ENCODE peak calls at places on chromosomes 1 and 21, in six cellular contexts. One of them, this sample, is unnamed.

GRCh38 chr1:53396563-53397268 is 62.5 kb upstream of the DMRTB1 start:
- DNase-seq in A549: no peak
- DNase-seq in K562: no peak
- DNase-seq in GM12878: no peak
- DNase-seq in HepG2: no peak
- DNase-seq in endothelial cell of umbilical vein: no peak
- DNase-seq in this sample: no peak

GRCh38 chr1:966603-967295 is 467 bp downstream of the PLEKHN1 start:
- DNase-seq in endothelial cell of umbilical vein: peak; percentile 57
- DNase-seq in K562: peak; percentile 92
- DNase-seq in HepG2: peak; percentile 31
- DNase-seq in GM12878: no peak
- DNase-seq in A549: peak; percentile 56
- DNase-seq in this sample: peak; percentile 77

GRCh38 chr1:11925938-11926292 is 312 bp downstream of the KIAA2013 start:
- DNase-seq in GM12878: no peak
- DNase-seq in K562: no peak
- DNase-seq in A549: no peak
- DNase-seq in HepG2: no peak
- DNase-seq in endothelial cell of umbilical vein: no peak
- DNase-seq in this sample: no peak

GRCh38 chr21:46597896-46598343 is 7.0 kb downstream of the S100B start:
- DNase-seq in K562: peak; percentile 53
- DNase-seq in endothelial cell of umbilical vein: no peak
- DNase-seq in A549: no peak
- DNase-seq in GM12878: no peak
- DNase-seq in HepG2: no peak
- DNase-seq in this sample: peak; percentile 24

GRCh38 chr1:6016191-6016865 is 24.1 kb upstream of the NPHP4 start:
- DNase-seq in K562: no peak
- DNase-seq in A549: no peak
- DNase-seq in HepG2: no peak
- DNase-seq in endothelial cell of umbilical vein: no peak
- DNase-seq in GM12878: no peak
- DNase-seq in this sample: no peak

GRCh38 chr1:160838876-160839275 is 23.8 kb downstream of the CD244 start:
- DNase-seq in GM12878: no peak
- DNase-seq in HepG2: no peak
- DNase-seq in K562: no peak
- DNase-seq in endothelial cell of umbilical vein: no peak
- DNase-seq in A549: no peak
- DNase-seq in this sample: no peak

GRCh38 chr1:225908773-225909172 is 15.3 kb downstream of the PYCR2 start:
- DNase-seq in HepG2: no peak
- DNase-seq in A549: no peak
- DNase-seq in endothelial cell of umbilical vein: no peak
- DNase-seq in K562: peak; percentile 6
- DNase-seq in GM12878: no peak
- DNase-seq in this sample: no peak

GRCh38 chr1:225710804-225711203 is 57.9 kb upstream of the ENAH start:
- DNase-seq in K562: no peak
- DNase-seq in GM12878: no peak
- DNase-seq in A549: peak; percentile 81
- DNase-seq in endothelial cell of umbilical vein: no peak
- DNase-seq in HepG2: no peak
- DNase-seq in this sample: peak; percentile 9

GRCh38 chr21:14675774-14676530 is 129.8 kb upstream of the SAMSN1 start:
- DNase-seq in GM12878: peak; percentile 48
- DNase-seq in HepG2: no peak
- DNase-seq in K562: no peak
- DNase-seq in A549: no peak
- DNase-seq in endothelial cell of umbilical vein: peak; percentile 30
- DNase-seq in this sample: peak; percentile 70

GRCh38 chr1:167669209-167670139 is 39.4 kb downstream of the RCSD1 start:
- DNase-seq in GM12878: peak; percentile 66
- DNase-seq in endothelial cell of umbilical vein: no peak
- DNase-seq in K562: no peak
- DNase-seq in A549: no peak
- DNase-seq in HepG2: no peak
- DNase-seq in this sample: no peak

GRCh38 chr21:19557488-19557887 is 1153.9 kb upstream of the TMPRSS15 start:
- DNase-seq in A549: no peak
- DNase-seq in K562: no peak
- DNase-seq in GM12878: no peak
- DNase-seq in endothelial cell of umbilical vein: no peak
- DNase-seq in HepG2: no peak
- DNase-seq in this sample: no peak

GRCh38 chr1:186785503-186785902 is 43.2 kb upstream of the PLA2G4A start:
- DNase-seq in GM12878: no peak
- DNase-seq in A549: no peak
- DNase-seq in endothelial cell of umbilical vein: no peak
- DNase-seq in K562: no peak
- DNase-seq in HepG2: no peak
- DNase-seq in this sample: peak; percentile 22

GRCh38 chr1:200892546-200892945 is 2.2 kb upstream of the INAVA start:
- DNase-seq in HepG2: no peak
- DNase-seq in K562: no peak
- DNase-seq in A549: no peak
- DNase-seq in GM12878: no peak
- DNase-seq in endothelial cell of umbilical vein: no peak
- DNase-seq in this sample: no peak

GRCh38 chr1:40622051-40622450 is 43.4 kb downstream of the RIMS3 start:
- DNase-seq in HepG2: no peak
- DNase-seq in endothelial cell of umbilical vein: no peak
- DNase-seq in K562: no peak
- DNase-seq in GM12878: no peak
- DNase-seq in A549: no peak
- DNase-seq in this sample: no peak

GRCh38 chr1:245566952-245567351 is 412.2 kb downstream of the KIF26B start:
- DNase-seq in endothelial cell of umbilical vein: no peak
- DNase-seq in GM12878: no peak
- DNase-seq in K562: no peak
- DNase-seq in A549: no peak
- DNase-seq in HepG2: no peak
- DNase-seq in this sample: no peak

GRCh38 chr1:172708452-172708851 is 49.5 kb downstream of the FASLG start:
- DNase-seq in A549: no peak
- DNase-seq in K562: no peak
- DNase-seq in HepG2: no peak
- DNase-seq in GM12878: no peak
- DNase-seq in endothelial cell of umbilical vein: no peak
- DNase-seq in this sample: no peak

GRCh38 chr1:46019348-46019747 is 113.1 kb downstream of the PIK3R3 start:
- DNase-seq in HepG2: no peak
- DNase-seq in A549: no peak
- DNase-seq in K562: no peak
- DNase-seq in endothelial cell of umbilical vein: no peak
- DNase-seq in GM12878: no peak
- DNase-seq in this sample: no peak

GRCh38 chr1:180857947-180858768 is 54.5 kb upstream of the KIAA1614 start:
- DNase-seq in GM12878: no peak
- DNase-seq in A549: no peak
- DNase-seq in K562: no peak
- DNase-seq in HepG2: no peak
- DNase-seq in endothelial cell of umbilical vein: no peak
- DNase-seq in this sample: no peak

GRCh38 chr1:3852711-3853498 is 4.1 kb downstream of the CEP104 start:
- DNase-seq in GM12878: no peak
- DNase-seq in A549: no peak
- DNase-seq in endothelial cell of umbilical vein: no peak
- DNase-seq in K562: no peak
- DNase-seq in HepG2: no peak
- DNase-seq in this sample: no peak

GRCh38 chr1:36576118-36576517 is 93.4 kb upstream of the CSF3R start:
- DNase-seq in A549: peak; percentile 29
- DNase-seq in endothelial cell of umbilical vein: peak; percentile 49
- DNase-seq in K562: peak; percentile 86
- DNase-seq in HepG2: peak; percentile 24
- DNase-seq in GM12878: no peak
- DNase-seq in this sample: peak; percentile 51
- TF ChIP-seq MYC in A549: no peak
- TF ChIP-seq MYC in endothelial cell of umbilical vein: no peak
- TF ChIP-seq MYC in K562: no peak
- TF ChIP-seq MYC in HepG2: no peak
- TF ChIP-seq MYC in GM12878: no peak
- TF ChIP-seq MYC in this sample: no peak

DNA sequence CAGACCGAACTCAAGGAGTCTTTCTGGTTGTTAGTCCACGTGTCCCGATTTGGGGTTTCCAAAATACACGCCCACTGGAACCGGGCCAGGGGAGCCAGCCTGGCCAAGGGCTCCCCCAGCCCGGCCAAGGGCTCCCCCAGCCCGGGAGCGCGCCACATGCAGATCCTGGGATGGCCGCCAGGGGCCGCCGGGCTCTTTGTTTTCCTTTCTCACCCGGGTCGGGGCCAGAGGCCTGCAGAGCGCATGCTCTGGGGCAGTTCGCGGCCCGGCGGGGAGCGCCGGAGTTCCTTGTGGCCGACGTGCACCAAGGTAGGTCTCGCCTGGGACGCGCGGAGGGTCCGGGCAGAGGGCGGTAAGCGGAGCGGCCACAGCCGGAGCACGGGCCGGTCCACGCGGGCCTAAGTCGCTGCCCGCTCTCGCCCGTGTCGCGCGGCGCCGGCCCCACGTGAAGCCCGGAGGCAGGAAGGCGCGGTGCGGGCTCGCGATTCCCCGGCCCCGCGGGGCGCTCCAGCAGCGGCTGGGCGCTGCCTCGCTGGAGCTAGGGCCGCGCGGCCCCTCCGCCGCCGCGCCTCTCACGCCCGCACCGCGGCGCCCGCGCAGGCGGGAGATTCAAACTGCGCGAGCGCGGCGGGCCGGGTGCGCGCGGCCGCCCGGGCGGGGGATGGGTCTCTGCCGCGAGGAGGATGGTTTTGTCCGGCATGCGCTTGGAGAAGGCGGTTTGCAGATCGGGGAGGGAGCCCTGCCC is 12.3 kb downstream of the RCC1 start:
- DNase-seq in GM12878: no peak
- DNase-seq in endothelial cell of umbilical vein: peak; percentile 91
- DNase-seq in HepG2: peak; percentile 76
- DNase-seq in A549: peak; percentile 86
- DNase-seq in K562: peak; percentile 93
- DNase-seq in this sample: peak; percentile 92
- TF ChIP-seq POLR2A in GM12878: peak; percentile 89
- TF ChIP-seq POLR2A in endothelial cell of umbilical vein: peak; percentile 87
- TF ChIP-seq POLR2A in HepG2: peak; percentile 47
- TF ChIP-seq POLR2A in A549: peak; percentile 62
- TF ChIP-seq POLR2A in K562: peak; percentile 87
- TF ChIP-seq POLR2A in this sample: peak; percentile 92

DNA sequence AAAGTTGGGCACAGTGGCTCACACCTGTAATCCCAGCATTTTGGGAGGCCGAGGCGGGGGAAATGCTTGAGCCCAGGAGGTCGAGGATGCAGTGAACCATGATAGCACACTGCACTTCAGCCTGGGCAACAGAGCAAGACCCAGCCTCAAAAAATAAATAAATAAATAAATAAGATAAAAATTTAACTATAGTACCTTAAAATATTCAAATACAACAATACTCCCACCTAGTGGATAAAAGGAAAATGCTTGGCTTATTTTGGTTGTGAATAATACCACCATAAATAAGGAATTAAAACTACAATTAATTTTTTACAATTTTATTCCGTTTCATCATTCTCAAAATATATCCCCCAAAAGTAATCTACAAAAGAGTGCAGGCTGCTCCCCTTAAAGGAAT is 8.1 kb downstream of the PSMG1 start:
- DNase-seq in GM12878: no peak
- DNase-seq in endothelial cell of umbilical vein: peak; percentile 44
- DNase-seq in K562: no peak
- DNase-seq in HepG2: no peak
- DNase-seq in A549: peak; percentile 13
- DNase-seq in this sample: peak; percentile 18
- TF ChIP-seq MYC in GM12878: no peak
- TF ChIP-seq MYC in endothelial cell of umbilical vein: no peak
- TF ChIP-seq MYC in K562: no peak
- TF ChIP-seq MYC in HepG2: no peak
- TF ChIP-seq MYC in A549: no peak
- TF ChIP-seq MYC in this sample: no peak

GRCh38 chr21:36959020-36959835 is 7.2 kb downstream of the HLCS start:
- DNase-seq in K562: no peak
- DNase-seq in GM12878: no peak
- DNase-seq in HepG2: no peak
- DNase-seq in endothelial cell of umbilical vein: no peak
- DNase-seq in A549: peak; percentile 8
- DNase-seq in this sample: no peak
- TF ChIP-seq POLR2A in K562: no peak
- TF ChIP-seq POLR2A in GM12878: no peak
- TF ChIP-seq POLR2A in HepG2: no peak
- TF ChIP-seq POLR2A in endothelial cell of umbilical vein: no peak
- TF ChIP-seq POLR2A in A549: no peak
- TF ChIP-seq POLR2A in this sample: no peak

This sample was measured in NB4.